ENCODE peak calls at places on chromosomes 13 and 19, in four cellular contexts. J is H1, V is K562, N is HepG2. Y is an unnamed sample.

GRCh38 chr13:27967203-27967735 is 1.8 kb downstream of the CDX2 start:
- DNase-seq in N (no peak), J (no peak), V (no peak), Y (no peak)

GRCh38 chr19:18231775-18232174 is 5.5 kb upstream of the PDE4C start:
- DNase-seq in N (no peak), J (no peak), V (peak; percentile 42), Y (no peak)

GRCh38 chr13:58804832-58805231 is 1173.3 kb downstream of the PCDH17 start:
- DNase-seq in J (no peak), V (no peak), N (no peak), Y (no peak)

GRCh38 chr19:4986056-4986455 is 17.1 kb downstream of the KDM4B start:
- DNase-seq in V (no peak), J (no peak), N (no peak), Y (no peak)

GRCh38 chr13:27830010-27830409 is 37.7 kb downstream of the GSX1 start:
- DNase-seq in J (no peak), V (peak; percentile 78), N (no peak), Y (peak; percentile 33)

GRCh38 chr13:59391696-59392095 is 772.0 kb downstream of the DIAPH3 start:
- DNase-seq in N (peak; percentile 39), J (no peak), V (peak; percentile 31), Y (peak; percentile 38)

GRCh38 chr19:35963514-35963913 is 27.3 kb downstream of the LRFN3 start:
- DNase-seq in J (no peak), V (peak; percentile 47), N (peak; percentile 34), Y (peak; percentile 75)

GRCh38 chr19:30752876-30753275 is 380.7 kb downstream of the ZNF536 start:
- DNase-seq in V (no peak), N (no peak), J (no peak), Y (no peak)

GRCh38 chr19:45913874-45914830 is at the start of gene NANOS2:
- DNase-seq in V (peak; percentile 72), J (peak; percentile 54), N (peak; percentile 50), Y (no peak)

GRCh38 chr13:72643339-72643989 is 84.0 kb downstream of the MZT1 start:
- DNase-seq in N (peak; percentile 41), V (peak; percentile 13), J (no peak), Y (peak; percentile 4)

GRCh38 chr13:51934461-51935087 is 72.8 kb downstream of the CCDC70 start:
- DNase-seq in J (no peak), N (no peak), V (no peak), Y (no peak)

GRCh38 chr19:19531951-19532805 is 3.5 kb downstream of the YJEFN3 start:
- DNase-seq in V (peak; percentile 81), N (peak; percentile 30), J (no peak), Y (peak; percentile 41)

GRCh38 chr13:42047561-42048322 is 706 bp upstream of the DGKH start:
- DNase-seq in V (peak; percentile 47), J (no peak), N (no peak), Y (peak; percentile 40)

GRCh38 chr13:81171065-81171647 is 830.2 kb upstream of the SPRY2 start:
- DNase-seq in N (peak; percentile 5), J (no peak), V (peak; percentile 3), Y (no peak)

GRCh38 chr13:112869202-112870061 is 99.6 kb upstream of the MCF2L start:
- DNase-seq in V (no peak), J (no peak), N (no peak), Y (no peak)

GRCh38 chr19:33740811-33741396 is 55.8 kb upstream of the KCTD15 start:
- DNase-seq in N (peak; percentile 31), V (peak; percentile 60), J (peak; percentile 21), Y (peak; percentile 45)

GRCh38 chr19:14000691-14001365 is 5.3 kb downstream of the RFX1 start:
- DNase-seq in V (no peak), N (no peak), J (no peak), Y (no peak)

GRCh38 chr13:113069861-113070805 is 35.5 kb upstream of the F7 start:
- DNase-seq in V (no peak), J (no peak), N (no peak), Y (no peak)

GRCh38 chr13:32019612-32020233 is 11.9 kb upstream of the FRY start:
- DNase-seq in N (peak; percentile 73), V (peak; percentile 21), J (no peak), Y (peak; percentile 50)

GRCh38 chr19:15118248-15118647 is 11.0 kb downstream of the SYDE1 start:
- DNase-seq in V (no peak), J (no peak), N (no peak), Y (no peak)

GRCh38 chr13:94435604-94436226 is 43.8 kb downstream of the DCT start:
- DNase-seq in N (peak; percentile 27), V (peak; percentile 36), J (no peak), Y (peak; percentile 37)

GRCh38 chr19:29662604-29663404 is 2.5 kb upstream of the PLEKHF1 start:
- DNase-seq in J (no peak), N (no peak), V (peak; percentile 47), Y (peak; percentile 33)

GRCh38 chr19:11420429-11420893 is 1.3 kb upstream of the RGL3 start:
- DNase-seq in J (no peak), N (no peak), V (peak; percentile 41), Y (no peak)

GRCh38 chr13:97182065-97182890 is 39.9 kb upstream of the MBNL2 start:
- DNase-seq in V (no peak), N (no peak), J (no peak), Y (no peak)

GRCh38 chr19:44585371-44586141 is 27.8 kb upstream of the IGSF23 start:
- DNase-seq in V (no peak), J (no peak), N (no peak), Y (no peak)

GRCh38 chr19:35751839-35752745 is 3.7 kb downstream of the LIN37 start:
- DNase-seq in N (no peak), J (no peak), V (no peak), Y (no peak)

GRCh38 chr19:54804571-54804970 is 1.2 kb downstream of the KIR2DL4 start:
- DNase-seq in V (no peak), J (no peak), N (no peak), Y (no peak)

GRCh38 chr13:105272660-105273631 is 1262.5 kb downstream of the EFNB2 start:
- DNase-seq in V (no peak), J (no peak), N (no peak), Y (no peak)
- TF ChIP-seq HDAC2 in V (no peak), J (no peak), N (no peak), Y (no peak)

GRCh38 chr13:98976338-98976737 is 1.5 kb downstream of the DOCK9 start:
- DNase-seq in J (no peak), N (no peak), V (no peak), Y (no peak)
- TF ChIP-seq HDAC2 in J (no peak), N (no peak), V (no peak), Y (no peak)

GRCh38 chr19:48770734-48771472 is 15.6 kb downstream of the FGF21 start:
- DNase-seq in J (no peak), V (no peak), N (no peak), Y (no peak)

GRCh38 chr19:48770223-48770622 is 14.9 kb downstream of the FGF21 start:
- DNase-seq in N (no peak), J (no peak), V (no peak), Y (no peak)

GRCh38 chr19:48772503-48772953 is 17.2 kb downstream of the FGF21 start:
- DNase-seq in N (peak; percentile 94), V (no peak), J (no peak), Y (no peak)

DNA sequence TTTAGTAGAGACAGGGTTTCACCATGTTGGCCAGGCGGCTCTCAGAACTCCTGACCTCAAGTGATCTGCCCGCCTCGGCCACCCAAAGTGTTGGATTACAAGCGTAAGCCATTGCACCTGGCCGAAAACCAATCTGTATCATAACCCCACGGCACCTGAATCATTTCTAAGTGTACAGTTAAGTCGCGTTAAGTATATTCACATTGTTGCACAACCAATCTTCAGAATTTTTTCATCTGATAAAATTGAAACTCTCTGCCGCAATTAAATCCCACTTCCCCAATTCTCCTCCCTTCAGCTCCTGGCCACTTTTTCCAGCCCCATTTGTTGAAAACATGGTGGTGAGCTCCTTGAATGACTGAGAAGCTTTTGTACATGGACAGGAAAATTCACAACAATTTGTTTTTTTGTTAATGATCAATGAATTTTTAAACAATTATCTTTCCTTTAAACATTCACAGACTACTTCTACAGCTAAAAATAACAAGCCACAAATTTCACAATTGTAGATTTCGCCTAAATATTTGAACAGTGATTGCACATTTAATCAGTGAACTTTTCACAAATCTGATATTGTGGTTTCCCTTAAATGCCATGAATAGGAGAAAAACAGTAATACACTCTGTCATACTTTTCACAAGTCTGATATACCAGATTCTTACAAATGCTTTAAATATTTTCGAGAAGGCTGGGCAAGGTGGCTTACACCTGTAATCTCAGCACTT is 13.8 kb downstream of the FGF21 start:
- DNase-seq in N (peak; percentile 72), J (no peak), V (no peak), Y (no peak)
- TF ChIP-seq HDAC2 in N (no peak), J (no peak), V (no peak), Y (no peak)

GRCh38 chr13:45178349-45179142 is 22.3 kb downstream of the KCTD4 start:
- DNase-seq in N (peak; percentile 53), J (no peak), V (peak; percentile 5), Y (no peak)
- TF ChIP-seq HDAC2 in N (no peak), J (no peak), V (no peak), Y (no peak)

DNA sequence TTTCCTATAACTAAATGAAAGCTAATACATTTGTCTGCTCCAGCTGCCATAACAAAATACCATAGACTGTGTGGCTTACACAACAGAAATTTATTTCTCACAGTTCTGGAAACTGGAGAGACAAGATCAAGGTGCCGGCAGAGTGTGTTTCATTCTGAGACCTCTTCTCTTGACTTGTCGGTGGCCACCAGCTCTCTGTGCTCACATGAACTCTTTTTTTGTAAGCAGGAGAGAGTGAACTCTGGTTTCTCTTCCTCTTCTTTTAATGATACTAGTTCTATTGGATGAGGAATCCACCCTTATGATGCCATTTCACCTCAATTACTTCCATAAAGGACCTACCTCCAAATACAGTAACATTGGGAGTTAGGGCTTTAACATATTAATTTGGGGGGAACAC is 11.7 kb downstream of the KCTD12 start:
- DNase-seq in V (no peak), J (no peak), N (no peak), Y (no peak)
- TF ChIP-seq HDAC2 in V (no peak), J (no peak), N (no peak), Y (no peak)

GRCh38 chr13:67094952-67095351 is 135.2 kb downstream of the PCDH9 start:
- DNase-seq in N (no peak), V (no peak), J (no peak), Y (no peak)
- TF ChIP-seq HDAC2 in N (no peak), V (no peak), J (no peak), Y (no peak)

GRCh38 chr13:25088562-25089221 is 7.2 kb upstream of the PABPC3 start:
- DNase-seq in V (no peak), J (no peak), N (no peak), Y (no peak)

GRCh38 chr13:25084101-25084500 is 11.8 kb upstream of the PABPC3 start:
- DNase-seq in N (no peak), V (no peak), J (no peak), Y (no peak)

GRCh38 chr13:25080773-25081172 is 15.2 kb upstream of the PABPC3 start:
- DNase-seq in N (no peak), V (peak; percentile 51), J (no peak), Y (no peak)

DNA sequence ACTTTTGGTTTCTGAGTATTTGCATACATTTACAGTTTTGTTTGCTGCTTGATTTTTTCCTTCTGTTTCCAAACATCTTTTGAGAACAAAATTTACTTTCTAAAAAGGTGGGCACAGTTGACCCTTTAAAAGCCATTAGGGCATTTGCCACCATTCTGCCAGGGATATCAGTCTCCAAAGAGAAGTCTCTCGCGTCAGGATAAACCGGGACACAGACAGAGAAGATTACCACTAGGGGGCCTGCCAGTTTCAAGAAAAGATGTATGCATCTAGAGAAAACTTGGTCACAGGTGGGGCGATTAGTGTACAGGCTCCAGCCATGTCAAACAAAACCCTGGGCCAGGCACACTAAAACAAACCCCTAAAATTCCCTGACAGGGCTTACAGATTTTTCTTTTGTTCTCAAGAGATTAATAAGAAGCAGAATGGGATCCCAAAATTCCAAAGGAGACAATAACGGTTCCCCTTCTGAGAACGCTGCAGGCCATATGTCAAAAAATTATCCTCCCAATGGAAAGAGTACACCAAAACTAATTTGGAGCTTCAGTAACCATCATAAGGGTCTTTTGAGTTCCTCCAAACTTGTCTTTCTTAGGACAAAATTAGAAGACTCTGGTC is 10.7 kb upstream of the PABPC3 start:
- DNase-seq in V (no peak), N (peak; percentile 23), J (no peak), Y (peak; percentile 44)
- TF ChIP-seq HDAC2 in V (no peak), N (no peak), J (no peak), Y (no peak)